ENCODE peak calls at places on chromosomes 2 and 18, in four cellular contexts. N is activated CD4-positive, alpha-beta T cell treated with anti-CD3 and anti-CD28 coated beads, Interleukin-2, amount 50 U/mL, for 4 hours; Y is Panc1; Q is NCI-H1092. T is an unnamed sample.

GRCh38 chr2:84782717-84783442 is 98.0 kb downstream of the TRABD2A start:
- DNase-seq in N (peak), Y (no peak), Q (no peak), T (peak)

GRCh38 chr2:241933175-241933911 is 63.8 kb downstream of the RTP5 start:
- DNase-seq in N (no peak), Y (no peak), Q (no peak), T (no peak)

GRCh38 chr18:25042641-25043051 is 309.3 kb downstream of the ZNF521 start:
- DNase-seq in N (no peak), Y (no peak), Q (no peak), T (no peak)

GRCh38 chr2:165067958-165068612 is 112.8 kb upstream of the SLC38A11 start:
- DNase-seq in N (no peak), Y (no peak), Q (peak), T (no peak)

GRCh38 chr2:79511320-79511951 is 1.4 kb upstream of the CTNNA2 start:
- DNase-seq in N (no peak), Y (no peak), Q (no peak), T (no peak)

GRCh38 chr2:61878756-61879155 is 9.7 kb downstream of the CCT4 start:
- DNase-seq in N (no peak), Y (no peak), Q (no peak), T (no peak)

GRCh38 chr2:49241991-49242390 is 87.7 kb upstream of the FSHR start:
- DNase-seq in N (no peak), Y (no peak), Q (no peak), T (no peak)

GRCh38 chr18:57891707-57892391 is 88.7 kb upstream of the ATP8B1 start:
- DNase-seq in N (no peak), Y (no peak), Q (no peak), T (no peak)

GRCh38 chr2:225137971-225138370 is 95.7 kb upstream of the DOCK10 start:
- DNase-seq in N (no peak), Y (no peak), Q (no peak), T (no peak)

GRCh38 chr2:134679294-134679693 is 39.5 kb downstream of the TMEM163 start:
- DNase-seq in N (no peak), Y (no peak), Q (no peak), T (no peak)

GRCh38 chr2:100008960-100009359 is 133.4 kb downstream of the AFF3 start:
- DNase-seq in N (no peak), Y (no peak), Q (no peak), T (no peak)

GRCh38 chr18:55314031-55314430 is 274.0 kb downstream of the TCF4 start:
- DNase-seq in N (no peak), Y (no peak), Q (no peak), T (no peak)

GRCh38 chr2:197515277-197515797 is 529 bp upstream of the MOB4 start:
- DNase-seq in N (no peak), Y (no peak), Q (peak), T (no peak)

GRCh38 chr18:48264508-48264907 is 144.7 kb downstream of the ZBTB7C start:
- DNase-seq in N (no peak), Y (no peak), Q (no peak), T (no peak)

GRCh38 chr18:61817086-61817485 is 75.7 kb downstream of the RNF152 start:
- DNase-seq in N (no peak), Y (no peak), Q (no peak), T (no peak)

GRCh38 chr18:35397976-35398375 is 20.8 kb upstream of the ZNF396 start:
- DNase-seq in N (no peak), Y (no peak), Q (no peak), T (no peak)

GRCh38 chr2:45119038-45119437 is 109.8 kb upstream of the SIX2 start:
- DNase-seq in N (no peak), Y (peak), Q (no peak), T (no peak)

GRCh38 chr2:44933434-44933951 is 8.0 kb upstream of the SIX3 start:
- DNase-seq in N (no peak), Y (no peak), Q (no peak), T (no peak)

GRCh38 chr18:58858591-58859468 is 5.8 kb upstream of the ZNF532 start:
- DNase-seq in N (no peak), Y (no peak), Q (no peak), T (no peak)

GRCh38 chr2:88161446-88161845 is 8.7 kb upstream of the THNSL2 start:
- DNase-seq in N (no peak), Y (no peak), Q (no peak), T (no peak)

GRCh38 chr2:191152841-191153240 is 2.0 kb upstream of the STAT4 start:
- DNase-seq in N (no peak), Y (no peak), Q (no peak), T (no peak)

T was measured in T follicular helper cell.